ENCODE peak calls at places on chromosome 20, in seven cellular contexts. M, L, A, C, V, I and G are unnamed samples.

GRCh38 chr20:63155266-63156165 is 60.4 kb downstream of the YTHDF1 start:
- DNase-seq in M (no peak), L (no peak), A (no peak), C (no peak), V (no peak), I (no peak), G (no peak)

GRCh38 chr20:50297498-50298348 is 107.1 kb downstream of the CEBPB start:
- DNase-seq in M (no peak), L (no peak), A (no peak), C (no peak), V (no peak), I (no peak), G (no peak)

GRCh38 chr20:47008842-47009518 is 114.3 kb downstream of the EYA2 start:
- DNase-seq in M (no peak), L (no peak), A (peak; percentile 58), C (no peak), V (no peak), I (no peak), G (peak; percentile 35)

GRCh38 chr20:61436674-61437279 is 184.7 kb downstream of the CDH4 start:
- DNase-seq in M (no peak), L (peak; percentile 58), A (peak; percentile 32), C (no peak), V (no peak), I (peak; percentile 96), G (no peak)

GRCh38 chr20:60648556-60648955 is 603.5 kb upstream of the CDH4 start:
- DNase-seq in M (no peak), L (no peak), A (no peak), C (no peak), V (no peak), I (no peak), G (no peak)

GRCh38 chr20:14065774-14066173 is 70.5 kb downstream of the MACROD2 start:
- DNase-seq in M (no peak), L (no peak), A (no peak), C (no peak), V (no peak), I (no peak), G (peak; percentile 23)

GRCh38 chr20:63702751-63703470 is 4.9 kb downstream of the ARFRP1 start:
- DNase-seq in M (no peak), L (no peak), A (no peak), C (no peak), V (no peak), I (no peak), G (no peak)

GRCh38 chr20:57409316-57409671 is 18.1 kb downstream of the RBM38 start:
- DNase-seq in M (no peak), L (no peak), A (no peak), C (no peak), V (no peak), I (no peak), G (no peak)

GRCh38 chr20:59589051-59589450 is 15.3 kb upstream of the PHACTR3 start:
- DNase-seq in M (no peak), L (no peak), A (no peak), C (no peak), V (no peak), I (no peak), G (no peak)
- TF ChIP-seq CEBPB in M (no peak), L (no peak), A (no peak), C (no peak), V (no peak), I (no peak), G (no peak)

GRCh38 chr20:1164871-1165270 is 19.9 kb downstream of the TMEM74B start:
- DNase-seq in M (no peak), L (no peak), A (no peak), C (no peak), V (no peak), I (no peak), G (no peak)
- TF ChIP-seq CEBPB in M (no peak), L (no peak), A (no peak), C (no peak), V (no peak), I (no peak), G (no peak)

GRCh38 chr20:40442181-40442963 is 246.7 kb downstream of the MAFB start:
- DNase-seq in M (no peak), L (no peak), A (no peak), C (no peak), V (peak; percentile 2), I (no peak), G (no peak)
- TF ChIP-seq CEBPB in M (no peak), L (no peak), A (no peak), C (no peak), V (no peak), I (no peak), G (no peak)

DNA sequence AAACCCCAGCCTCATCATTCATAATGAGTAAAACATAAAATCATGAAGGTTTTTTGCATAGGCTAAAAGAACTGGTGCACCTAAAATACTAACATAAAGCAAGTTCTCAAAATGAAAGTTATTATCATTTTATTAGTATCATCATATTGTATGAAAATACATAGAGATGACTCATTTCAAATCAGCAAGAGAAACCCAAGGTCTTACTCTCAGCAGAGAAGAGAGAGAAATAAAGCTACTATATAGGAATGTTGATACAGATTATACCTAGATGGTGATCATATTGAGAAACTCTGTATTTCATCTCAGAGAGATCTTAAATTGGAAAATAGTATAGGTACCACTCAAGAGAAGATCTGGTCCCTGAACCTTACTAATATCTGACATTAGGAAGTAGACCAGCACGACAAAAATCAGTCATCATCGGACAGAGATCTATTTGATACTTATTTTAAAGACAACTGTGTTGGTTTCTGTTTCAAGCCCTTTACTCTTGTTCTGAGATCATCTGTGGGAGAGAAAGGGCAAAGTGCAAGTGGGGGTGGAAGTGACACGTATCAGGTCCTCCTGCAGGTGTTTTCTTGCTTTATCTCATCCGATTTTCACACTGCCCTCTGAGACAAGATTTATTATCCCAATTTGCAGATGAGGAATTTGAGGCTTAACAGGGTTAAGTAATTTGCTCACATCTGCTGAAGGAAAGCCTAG is 532.3 kb downstream of the MAFB start:
- DNase-seq in M (no peak), L (no peak), A (no peak), C (peak; percentile 58), V (no peak), I (no peak), G (no peak)
- TF ChIP-seq CEBPB in M (no peak), L (no peak), A (no peak), C (no peak), V (no peak), I (no peak), G (no peak)

GRCh38 chr20:4836473-4836872 is 114.8 kb downstream of the PRND start:
- DNase-seq in M (no peak), L (no peak), A (no peak), C (no peak), V (no peak), I (no peak), G (no peak)

GRCh38 chr20:4837760-4838159 is 116.1 kb downstream of the PRND start:
- DNase-seq in M (no peak), L (no peak), A (no peak), C (no peak), V (no peak), I (no peak), G (no peak)

GRCh38 chr20:4836935-4837334 is 115.2 kb downstream of the PRND start:
- DNase-seq in M (no peak), L (no peak), A (no peak), C (no peak), V (no peak), I (no peak), G (no peak)

GRCh38 chr20:4833074-4833473 is 111.4 kb downstream of the PRND start:
- DNase-seq in M (no peak), L (no peak), A (no peak), C (no peak), V (no peak), I (no peak), G (no peak)

GRCh38 chr20:4835244-4836177 is 113.8 kb downstream of the PRND start:
- DNase-seq in M (no peak), L (no peak), A (no peak), C (no peak), V (no peak), I (no peak), G (no peak)
- TF ChIP-seq CEBPB in M (no peak), L (no peak), A (no peak), C (no peak), V (no peak), I (no peak), G (no peak)

GRCh38 chr20:11849976-11850670 is 67.6 kb upstream of the BTBD3 start:
- DNase-seq in M (peak; percentile 8), L (peak; percentile 45), A (no peak), C (no peak), V (no peak), I (no peak), G (no peak)

GRCh38 chr20:11845311-11845710 is 72.4 kb upstream of the BTBD3 start:
- DNase-seq in M (no peak), L (peak; percentile 48), A (no peak), C (no peak), V (no peak), I (no peak), G (no peak)

GRCh38 chr20:11849270-11849920 is 68.3 kb upstream of the BTBD3 start:
- DNase-seq in M (no peak), L (peak; percentile 50), A (no peak), C (no peak), V (no peak), I (no peak), G (no peak)

GRCh38 chr20:11846131-11846530 is 71.6 kb upstream of the BTBD3 start:
- DNase-seq in M (no peak), L (no peak), A (no peak), C (no peak), V (no peak), I (no peak), G (no peak)

GRCh38 chr20:11847827-11848226 is 69.9 kb upstream of the BTBD3 start:
- DNase-seq in M (no peak), L (no peak), A (no peak), C (no peak), V (no peak), I (no peak), G (no peak)
- TF ChIP-seq CEBPB in M (no peak), L (no peak), A (no peak), C (no peak), V (no peak), I (no peak), G (no peak)

GRCh38 chr20:5731753-5732366 is 18.3 kb upstream of the SHLD1 start:
- DNase-seq in M (no peak), L (no peak), A (no peak), C (no peak), V (no peak), I (no peak), G (no peak)

GRCh38 chr20:5737619-5737953 is 12.6 kb upstream of the SHLD1 start:
- DNase-seq in M (no peak), L (no peak), A (no peak), C (no peak), V (no peak), I (no peak), G (no peak)

GRCh38 chr20:5741089-5741488 is 9.1 kb upstream of the SHLD1 start:
- DNase-seq in M (no peak), L (peak; percentile 76), A (peak; percentile 37), C (no peak), V (peak; percentile 83), I (no peak), G (no peak)

GRCh38 chr20:5734559-5735137 is 15.6 kb upstream of the SHLD1 start:
- DNase-seq in M (no peak), L (peak; percentile 45), A (peak; percentile 58), C (no peak), V (no peak), I (no peak), G (no peak)

GRCh38 chr20:5735845-5736530 is 14.2 kb upstream of the SHLD1 start:
- DNase-seq in M (no peak), L (peak; percentile 49), A (peak; percentile 35), C (no peak), V (no peak), I (no peak), G (no peak)
- TF ChIP-seq CEBPB in M (no peak), L (no peak), A (no peak), C (no peak), V (no peak), I (no peak), G (no peak)

GRCh38 chr20:31717478-31717946 is 5.2 kb downstream of the BCL2L1 start:
- DNase-seq in M (no peak), L (no peak), A (no peak), C (peak; percentile 68), V (no peak), I (no peak), G (no peak)
- TF ChIP-seq CEBPB in M (no peak), L (no peak), A (no peak), C (no peak), V (no peak), I (no peak), G (no peak)